ENCODE peak calls at places on chromosomes 1 and 21, in four cellular contexts. A is stimulated activated CD8-positive, alpha-beta memory T cell treated with anti-CD3 and anti-CD28 coated beads, Interleukin-12 subunit alpha, Interleukin-12 subunit beta, amount 100 ng/mL, for 4 hours; O is stimulated activated CD4-positive, alpha-beta T cell treated with anti-CD3 and anti-CD28 coated beads, Interleukin-2, amount 100 ng/mL, for 48 hours; L is iris pigment epithelial cell. J is an unnamed sample.

GRCh38 chr1:206518743-206519142 is 11.4 kb downstream of the RASSF5 start:
- DNase-seq in A (no peak), L (no peak), O (no peak), J (no peak)

GRCh38 chr1:231417503-231417902 is 4.6 kb downstream of the EGLN1 start:
- DNase-seq in O (no peak), L (no peak), A (no peak), J (no peak)

GRCh38 chr1:234620786-234621468 is 10.9 kb upstream of the IRF2BP2 start:
- DNase-seq in L (no peak), O (no peak), A (no peak), J (no peak)

GRCh38 chr1:210438928-210439841 is 110.5 kb downstream of the HHAT start:
- DNase-seq in A (no peak), L (peak), O (no peak), J (peak)

GRCh38 chr1:21567241-21568005 is 58.2 kb downstream of the ALPL start:
- DNase-seq in O (no peak), L (peak), A (no peak), J (peak)

GRCh38 chr21:22791986-22792560 is 1793.9 kb downstream of the NCAM2 start:
- DNase-seq in O (no peak), L (peak), A (no peak), J (peak)

GRCh38 chr1:172630868-172631267 is 28.0 kb upstream of the FASLG start:
- DNase-seq in O (no peak), L (peak), A (no peak), J (peak)

GRCh38 chr1:245995474-245995873 is 511.6 kb downstream of the SMYD3 start:
- DNase-seq in O (no peak), L (no peak), A (no peak), J (no peak)

GRCh38 chr1:116986531-116987255 is 14.9 kb upstream of the CD101 start:
- DNase-seq in O (peak), L (no peak), A (peak), J (no peak)

J was measured in IMR-90.